ENCODE peak calls at places on chromosomes 12 and 14, in six cellular contexts. One of them, this sample, is unnamed.

GRCh38 chr14:101889898-101890297 is 74.5 kb upstream of the DYNC1H1 start:
- DNase-seq in GM12865: peak; percentile 22
- DNase-seq in left ventricle myocardium inferior: no peak
- DNase-seq in MG63: no peak
- DNase-seq in endothelial cell: no peak
- DNase-seq in NCI-H345: no peak
- DNase-seq in this sample: no peak

GRCh38 chr14:24232645-24233537 is at the start of gene GMPR2:
- DNase-seq in GM12865: peak; percentile 43
- DNase-seq in left ventricle myocardium inferior: no peak
- DNase-seq in MG63: no peak
- DNase-seq in endothelial cell: no peak
- DNase-seq in NCI-H345: peak; percentile 31
- DNase-seq in this sample: peak; percentile 90

GRCh38 chr12:4908694-4909396 is 860 bp upstream of the KCNA1 start:
- DNase-seq in GM12865: peak; percentile 46
- DNase-seq in left ventricle myocardium inferior: no peak
- DNase-seq in MG63: peak; percentile 20
- DNase-seq in endothelial cell: peak; percentile 52
- DNase-seq in NCI-H345: peak; percentile 84
- DNase-seq in this sample: peak; percentile 99

GRCh38 chr12:17110316-17110715 is 504.4 kb upstream of the LMO3 start:
- DNase-seq in GM12865: no peak
- DNase-seq in left ventricle myocardium inferior: no peak
- DNase-seq in MG63: no peak
- DNase-seq in endothelial cell: no peak
- DNase-seq in NCI-H345: no peak
- DNase-seq in this sample: no peak

GRCh38 chr12:2580821-2581220 is 213.9 kb upstream of the FKBP4 start:
- DNase-seq in GM12865: peak; percentile 10
- DNase-seq in left ventricle myocardium inferior: no peak
- DNase-seq in MG63: no peak
- DNase-seq in endothelial cell: no peak
- DNase-seq in NCI-H345: no peak
- DNase-seq in this sample: no peak

GRCh38 chr12:49369723-49370145 is 2.5 kb downstream of the SPATS2 start:
- DNase-seq in GM12865: peak; percentile 89
- DNase-seq in left ventricle myocardium inferior: peak; percentile 25
- DNase-seq in MG63: peak; percentile 55
- DNase-seq in endothelial cell: peak; percentile 41
- DNase-seq in NCI-H345: no peak
- DNase-seq in this sample: peak; percentile 84

GRCh38 chr12:26469801-26470200 is 274.4 kb downstream of the SSPN start:
- DNase-seq in GM12865: no peak
- DNase-seq in left ventricle myocardium inferior: no peak
- DNase-seq in MG63: no peak
- DNase-seq in endothelial cell: no peak
- DNase-seq in NCI-H345: no peak
- DNase-seq in this sample: no peak

GRCh38 chr12:89370411-89370810 is 18.1 kb upstream of the DUSP6 start:
- DNase-seq in GM12865: no peak
- DNase-seq in left ventricle myocardium inferior: no peak
- DNase-seq in MG63: no peak
- DNase-seq in endothelial cell: no peak
- DNase-seq in NCI-H345: no peak
- DNase-seq in this sample: no peak

GRCh38 chr14:39593339-39593738 is 161.1 kb upstream of the FBXO33 start:
- DNase-seq in GM12865: no peak
- DNase-seq in left ventricle myocardium inferior: no peak
- DNase-seq in MG63: no peak
- DNase-seq in endothelial cell: no peak
- DNase-seq in NCI-H345: no peak
- DNase-seq in this sample: no peak

GRCh38 chr12:100138048-100138907 is 4.4 kb downstream of the BLTP3B start:
- DNase-seq in GM12865: peak; percentile 59
- DNase-seq in left ventricle myocardium inferior: no peak
- DNase-seq in MG63: no peak
- DNase-seq in endothelial cell: no peak
- DNase-seq in NCI-H345: no peak
- DNase-seq in this sample: peak; percentile 36

GRCh38 chr12:67988600-67988999 is 647 bp upstream of the IFNG-AS1 start:
- DNase-seq in GM12865: peak; percentile 80
- DNase-seq in left ventricle myocardium inferior: no peak
- DNase-seq in MG63: no peak
- DNase-seq in endothelial cell: no peak
- DNase-seq in NCI-H345: no peak
- DNase-seq in this sample: peak; percentile 10

GRCh38 chr14:31154956-31155355 is 52.6 kb downstream of the HECTD1 start:
- DNase-seq in GM12865: no peak
- DNase-seq in left ventricle myocardium inferior: no peak
- DNase-seq in MG63: peak; percentile 32
- DNase-seq in endothelial cell: no peak
- DNase-seq in NCI-H345: no peak
- DNase-seq in this sample: no peak

GRCh38 chr12:121712462-121713256 is at the start of gene TMEM120B:
- DNase-seq in GM12865: peak; percentile 84
- DNase-seq in left ventricle myocardium inferior: peak; percentile 86
- DNase-seq in MG63: peak; percentile 69
- DNase-seq in endothelial cell: peak; percentile 86
- DNase-seq in NCI-H345: peak; percentile 84
- DNase-seq in this sample: peak; percentile 93

GRCh38 chr12:114913871-114914801 is 230.2 kb upstream of the TBX3 start:
- DNase-seq in GM12865: no peak
- DNase-seq in left ventricle myocardium inferior: no peak
- DNase-seq in MG63: peak; percentile 43
- DNase-seq in endothelial cell: no peak
- DNase-seq in NCI-H345: no peak
- DNase-seq in this sample: peak; percentile 67

GRCh38 chr12:95874452-95874851 is 15.7 kb downstream of the SNRPF start:
- DNase-seq in GM12865: no peak
- DNase-seq in left ventricle myocardium inferior: no peak
- DNase-seq in MG63: no peak
- DNase-seq in endothelial cell: no peak
- DNase-seq in NCI-H345: no peak
- DNase-seq in this sample: peak; percentile 23

GRCh38 chr12:124480469-124481256 is 86.7 kb downstream of the NCOR2 start:
- DNase-seq in GM12865: peak; percentile 93
- DNase-seq in left ventricle myocardium inferior: peak; percentile 56
- DNase-seq in MG63: peak; percentile 39
- DNase-seq in endothelial cell: no peak
- DNase-seq in NCI-H345: no peak
- DNase-seq in this sample: peak; percentile 99

GRCh38 chr12:76329163-76329562 is 19.1 kb downstream of the BBS10 start:
- DNase-seq in GM12865: no peak
- DNase-seq in left ventricle myocardium inferior: no peak
- DNase-seq in MG63: peak; percentile 45
- DNase-seq in endothelial cell: no peak
- DNase-seq in NCI-H345: no peak
- DNase-seq in this sample: no peak

GRCh38 chr14:80388980-80389711 is 177.8 kb upstream of the DIO2 start:
- DNase-seq in GM12865: no peak
- DNase-seq in left ventricle myocardium inferior: no peak
- DNase-seq in MG63: peak; percentile 3
- DNase-seq in endothelial cell: no peak
- DNase-seq in NCI-H345: no peak
- DNase-seq in this sample: no peak

GRCh38 chr12:128387811-128388422 is 120.9 kb downstream of the TMEM132C start:
- DNase-seq in GM12865: peak; percentile 57
- DNase-seq in left ventricle myocardium inferior: no peak
- DNase-seq in MG63: peak; percentile 37
- DNase-seq in endothelial cell: no peak
- DNase-seq in NCI-H345: no peak
- DNase-seq in this sample: peak; percentile 79

GRCh38 chr12:132353811-132354210 is 24.4 kb upstream of the GALNT9 start:
- DNase-seq in GM12865: no peak
- DNase-seq in left ventricle myocardium inferior: no peak
- DNase-seq in MG63: no peak
- DNase-seq in endothelial cell: no peak
- DNase-seq in NCI-H345: no peak
- DNase-seq in this sample: no peak